ENCODE peak calls at places on chromosome 15, in five cellular contexts. One of them, this sample, is unnamed.

GRCh38 chr15:45648521-45649200 is 13.8 kb downstream of the SQOR start:
- DNase-seq in gastrocnemius medialis: peak
- DNase-seq in uterus: no peak
- DNase-seq in SJSA1: no peak
- DNase-seq in suprapubic skin: no peak
- DNase-seq in this sample: no peak

GRCh38 chr15:43440721-43441281 is 52.2 kb downstream of the TP53BP1 start:
- DNase-seq in gastrocnemius medialis: peak
- DNase-seq in uterus: peak
- DNase-seq in SJSA1: peak
- DNase-seq in suprapubic skin: no peak
- DNase-seq in this sample: peak

GRCh38 chr15:98009967-98010366 is 49.5 kb downstream of the ARRDC4 start:
- DNase-seq in gastrocnemius medialis: no peak
- DNase-seq in uterus: no peak
- DNase-seq in SJSA1: no peak
- DNase-seq in suprapubic skin: no peak
- DNase-seq in this sample: no peak

GRCh38 chr15:88396382-88396781 is 70.8 kb downstream of the MRPL46 start:
- DNase-seq in gastrocnemius medialis: no peak
- DNase-seq in uterus: no peak
- DNase-seq in SJSA1: no peak
- DNase-seq in suprapubic skin: no peak
- DNase-seq in this sample: peak

GRCh38 chr15:68404056-68404798 is 27.7 kb downstream of the ITGA11 start:
- DNase-seq in gastrocnemius medialis: no peak
- DNase-seq in uterus: peak
- DNase-seq in SJSA1: peak
- DNase-seq in suprapubic skin: peak
- DNase-seq in this sample: no peak

GRCh38 chr15:30001592-30001991 is 81.2 kb upstream of the GOLGA8J start:
- DNase-seq in gastrocnemius medialis: no peak
- DNase-seq in uterus: no peak
- DNase-seq in SJSA1: no peak
- DNase-seq in suprapubic skin: no peak
- DNase-seq in this sample: no peak

GRCh38 chr15:52121006-52121405 is 8.4 kb upstream of the BCL2L10 start:
- DNase-seq in gastrocnemius medialis: no peak
- DNase-seq in uterus: no peak
- DNase-seq in SJSA1: no peak
- DNase-seq in suprapubic skin: no peak
- DNase-seq in this sample: no peak

GRCh38 chr15:82572311-82572710 is 32.1 kb upstream of the RPS17 start:
- DNase-seq in gastrocnemius medialis: no peak
- DNase-seq in uterus: no peak
- DNase-seq in SJSA1: no peak
- DNase-seq in suprapubic skin: no peak
- DNase-seq in this sample: no peak

GRCh38 chr15:20358781-20359414 is 182.7 kb downstream of the GOLGA6L6 start:
- DNase-seq in gastrocnemius medialis: no peak
- DNase-seq in uterus: no peak
- DNase-seq in SJSA1: no peak
- DNase-seq in suprapubic skin: no peak
- DNase-seq in this sample: no peak

GRCh38 chr15:47401427-47401826 is 315.9 kb upstream of the SEMA6D start:
- DNase-seq in gastrocnemius medialis: no peak
- DNase-seq in uterus: no peak
- DNase-seq in SJSA1: no peak
- DNase-seq in suprapubic skin: no peak
- DNase-seq in this sample: no peak

GRCh38 chr15:86231864-86232801 is 152.5 kb downstream of the AGBL1 start:
- DNase-seq in gastrocnemius medialis: no peak
- DNase-seq in uterus: no peak
- DNase-seq in SJSA1: no peak
- DNase-seq in suprapubic skin: no peak
- DNase-seq in this sample: peak

GRCh38 chr15:70265466-70265978 is 167.8 kb upstream of the TLE3 start:
- DNase-seq in gastrocnemius medialis: no peak
- DNase-seq in uterus: no peak
- DNase-seq in SJSA1: no peak
- DNase-seq in suprapubic skin: no peak
- DNase-seq in this sample: no peak

GRCh38 chr15:68025860-68026424 is 28.2 kb upstream of the PIAS1 start:
- DNase-seq in gastrocnemius medialis: no peak
- DNase-seq in uterus: no peak
- DNase-seq in SJSA1: no peak
- DNase-seq in suprapubic skin: no peak
- DNase-seq in this sample: no peak

GRCh38 chr15:59232476-59232875 is 25.8 kb downstream of the LDHAL6B start:
- DNase-seq in gastrocnemius medialis: no peak
- DNase-seq in uterus: no peak
- DNase-seq in SJSA1: no peak
- DNase-seq in suprapubic skin: no peak
- DNase-seq in this sample: no peak

GRCh38 chr15:36221992-36222391 is 357.4 kb upstream of the CDIN1 start:
- DNase-seq in gastrocnemius medialis: no peak
- DNase-seq in uterus: no peak
- DNase-seq in SJSA1: no peak
- DNase-seq in suprapubic skin: no peak
- DNase-seq in this sample: no peak

GRCh38 chr15:74885461-74885860 is 4.4 kb upstream of the MPI start:
- DNase-seq in gastrocnemius medialis: no peak
- DNase-seq in uterus: no peak
- DNase-seq in SJSA1: no peak
- DNase-seq in suprapubic skin: no peak
- DNase-seq in this sample: no peak

GRCh38 chr15:58467121-58467721 is 35.4 kb downstream of the LIPC start:
- DNase-seq in gastrocnemius medialis: no peak
- DNase-seq in uterus: no peak
- DNase-seq in SJSA1: no peak
- DNase-seq in suprapubic skin: no peak
- DNase-seq in this sample: no peak

GRCh38 chr15:31024330-31024729 is 32.9 kb upstream of the MTMR10 start:
- DNase-seq in gastrocnemius medialis: no peak
- DNase-seq in uterus: no peak
- DNase-seq in SJSA1: peak
- DNase-seq in suprapubic skin: no peak
- DNase-seq in this sample: peak

GRCh38 chr15:88069561-88069960 is 187.0 kb downstream of the NTRK3 start:
- DNase-seq in gastrocnemius medialis: no peak
- DNase-seq in uterus: no peak
- DNase-seq in SJSA1: no peak
- DNase-seq in suprapubic skin: no peak
- DNase-seq in this sample: no peak

GRCh38 chr15:98655732-98656131 is 7.4 kb downstream of the IGF1R start:
- DNase-seq in gastrocnemius medialis: no peak
- DNase-seq in uterus: no peak
- DNase-seq in SJSA1: no peak
- DNase-seq in suprapubic skin: no peak
- DNase-seq in this sample: no peak

GRCh38 chr15:45377630-45378148 is 655 bp downstream of the GATM start:
- DNase-seq in gastrocnemius medialis: peak
- DNase-seq in uterus: peak
- DNase-seq in SJSA1: no peak
- DNase-seq in suprapubic skin: peak
- DNase-seq in this sample: peak

GRCh38 chr15:87816811-87817210 is 439.7 kb downstream of the NTRK3 start:
- DNase-seq in gastrocnemius medialis: no peak
- DNase-seq in uterus: no peak
- DNase-seq in SJSA1: peak
- DNase-seq in suprapubic skin: no peak
- DNase-seq in this sample: no peak

GRCh38 chr15:70121656-70122297 is 24.1 kb upstream of the TLE3 start:
- DNase-seq in gastrocnemius medialis: peak
- DNase-seq in uterus: peak
- DNase-seq in SJSA1: no peak
- DNase-seq in suprapubic skin: peak
- DNase-seq in this sample: peak

GRCh38 chr15:92668086-92668485 is 12.5 kb upstream of the FAM174B start:
- DNase-seq in gastrocnemius medialis: no peak
- DNase-seq in uterus: no peak
- DNase-seq in SJSA1: no peak
- DNase-seq in suprapubic skin: no peak
- DNase-seq in this sample: no peak

GRCh38 chr15:100295939-100296338 is 45.8 kb downstream of the ADAMTS17 start:
- DNase-seq in gastrocnemius medialis: no peak
- DNase-seq in uterus: no peak
- DNase-seq in SJSA1: no peak
- DNase-seq in suprapubic skin: no peak
- DNase-seq in this sample: no peak

GRCh38 chr15:71800835-71801745 is 9.3 kb upstream of the NR2E3 start:
- DNase-seq in gastrocnemius medialis: no peak
- DNase-seq in uterus: peak
- DNase-seq in SJSA1: no peak
- DNase-seq in suprapubic skin: peak
- DNase-seq in this sample: no peak

GRCh38 chr15:55627730-55628368 is 39.7 kb upstream of the PYGO1 start:
- DNase-seq in gastrocnemius medialis: peak
- DNase-seq in uterus: peak
- DNase-seq in SJSA1: no peak
- DNase-seq in suprapubic skin: no peak
- DNase-seq in this sample: peak

GRCh38 chr15:100464256-100464655 is 64.5 kb downstream of the CERS3 start:
- DNase-seq in gastrocnemius medialis: no peak
- DNase-seq in uterus: no peak
- DNase-seq in SJSA1: no peak
- DNase-seq in suprapubic skin: no peak
- DNase-seq in this sample: no peak

GRCh38 chr15:76840830-76841460 is 64.2 kb downstream of the SCAPER start:
- DNase-seq in gastrocnemius medialis: no peak
- DNase-seq in uterus: no peak
- DNase-seq in SJSA1: no peak
- DNase-seq in suprapubic skin: no peak
- DNase-seq in this sample: peak

GRCh38 chr15:40928975-40929729 is at the start of gene DLL4:
- DNase-seq in gastrocnemius medialis: no peak
- DNase-seq in uterus: peak
- DNase-seq in SJSA1: no peak
- DNase-seq in suprapubic skin: no peak
- DNase-seq in this sample: peak

GRCh38 chr15:99442268-99442897 is 123.4 kb upstream of the MEF2A start:
- DNase-seq in gastrocnemius medialis: no peak
- DNase-seq in uterus: peak
- DNase-seq in SJSA1: peak
- DNase-seq in suprapubic skin: no peak
- DNase-seq in this sample: no peak

GRCh38 chr15:59553879-59554735 is 57.5 kb upstream of the GCNT3 start:
- DNase-seq in gastrocnemius medialis: no peak
- DNase-seq in uterus: no peak
- DNase-seq in SJSA1: peak
- DNase-seq in suprapubic skin: no peak
- DNase-seq in this sample: peak

DNA sequence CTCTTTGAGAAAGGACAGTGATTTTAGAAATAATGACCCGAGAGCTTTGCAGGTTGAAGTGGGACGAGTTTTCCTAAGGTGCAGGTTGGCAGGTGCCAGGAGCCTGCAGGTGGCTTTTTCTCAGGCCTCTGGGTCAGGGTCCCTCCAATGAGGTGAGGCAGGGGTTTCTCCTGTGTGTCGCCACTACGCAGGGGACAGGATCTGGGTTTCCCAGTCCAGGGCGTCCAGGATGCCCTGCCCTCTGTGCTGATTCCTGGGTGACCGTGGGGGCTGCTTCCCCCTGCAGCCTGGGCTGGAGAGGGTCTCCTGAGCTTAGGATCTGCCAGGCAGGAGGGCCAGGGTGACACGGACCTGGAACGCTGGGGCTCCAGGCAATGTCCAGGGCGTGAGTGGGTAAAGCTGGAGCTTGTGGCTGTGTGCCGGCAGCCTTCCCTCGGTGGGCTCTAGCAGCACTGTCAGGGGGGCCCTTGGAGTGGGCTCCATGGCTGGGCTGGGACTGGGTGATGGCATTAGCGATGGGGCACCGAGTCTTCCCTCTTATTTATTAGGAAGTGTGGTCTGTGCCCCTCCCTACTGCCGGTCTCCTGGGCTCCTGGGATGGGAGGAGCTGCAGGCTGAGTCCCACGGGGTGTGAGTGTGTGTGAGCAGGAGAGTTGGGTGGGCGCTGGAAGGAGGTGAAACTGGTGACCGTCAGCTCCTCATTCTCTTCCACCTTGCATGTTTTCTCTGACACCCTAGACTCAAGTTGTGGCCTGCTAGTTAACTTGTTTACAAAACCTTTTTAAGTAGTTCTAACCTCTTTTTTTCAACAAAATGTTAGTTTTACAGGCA is 1.8 kb downstream of the APBA2 start:
- DNase-seq in gastrocnemius medialis: no peak
- DNase-seq in uterus: no peak
- DNase-seq in SJSA1: no peak
- DNase-seq in suprapubic skin: no peak
- DNase-seq in this sample: no peak
- H3K4me3 ChIP-seq in gastrocnemius medialis: no peak
- H3K4me3 ChIP-seq in uterus: no peak
- H3K4me3 ChIP-seq in SJSA1: no peak
- H3K4me3 ChIP-seq in suprapubic skin: no peak
- H3K4me3 ChIP-seq in this sample: no peak

DNA sequence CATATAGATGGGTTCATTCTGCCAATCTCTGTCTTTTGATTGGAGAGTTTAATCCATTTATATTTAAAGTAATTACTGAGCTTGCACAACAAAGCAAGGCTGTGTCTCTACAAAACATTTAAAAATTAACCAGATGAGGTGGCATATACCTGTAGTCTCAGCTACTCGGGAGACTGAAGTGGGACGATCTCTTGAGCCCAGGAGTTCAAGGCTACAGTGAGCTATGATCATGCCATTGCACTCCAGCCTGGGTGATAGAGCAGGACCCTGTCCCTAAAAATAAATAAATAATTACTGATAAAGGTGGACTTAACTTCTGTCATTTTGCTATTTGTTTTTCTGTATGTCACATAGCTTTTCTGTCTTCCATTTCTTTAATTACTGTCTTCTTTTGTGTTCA is 78.1 kb downstream of the PDE8A start:
- DNase-seq in gastrocnemius medialis: no peak
- DNase-seq in uterus: no peak
- DNase-seq in SJSA1: no peak
- DNase-seq in suprapubic skin: no peak
- DNase-seq in this sample: no peak
- H3K4me3 ChIP-seq in gastrocnemius medialis: no peak
- H3K4me3 ChIP-seq in uterus: no peak
- H3K4me3 ChIP-seq in SJSA1: no peak
- H3K4me3 ChIP-seq in suprapubic skin: no peak
- H3K4me3 ChIP-seq in this sample: no peak

GRCh38 chr15:94375997-94376396 is 144.6 kb downstream of the MCTP2 start:
- DNase-seq in gastrocnemius medialis: no peak
- DNase-seq in uterus: no peak
- DNase-seq in SJSA1: no peak
- DNase-seq in suprapubic skin: no peak
- DNase-seq in this sample: peak
- H3K4me3 ChIP-seq in gastrocnemius medialis: no peak
- H3K4me3 ChIP-seq in uterus: no peak
- H3K4me3 ChIP-seq in SJSA1: no peak
- H3K4me3 ChIP-seq in suprapubic skin: no peak
- H3K4me3 ChIP-seq in this sample: no peak

DNA sequence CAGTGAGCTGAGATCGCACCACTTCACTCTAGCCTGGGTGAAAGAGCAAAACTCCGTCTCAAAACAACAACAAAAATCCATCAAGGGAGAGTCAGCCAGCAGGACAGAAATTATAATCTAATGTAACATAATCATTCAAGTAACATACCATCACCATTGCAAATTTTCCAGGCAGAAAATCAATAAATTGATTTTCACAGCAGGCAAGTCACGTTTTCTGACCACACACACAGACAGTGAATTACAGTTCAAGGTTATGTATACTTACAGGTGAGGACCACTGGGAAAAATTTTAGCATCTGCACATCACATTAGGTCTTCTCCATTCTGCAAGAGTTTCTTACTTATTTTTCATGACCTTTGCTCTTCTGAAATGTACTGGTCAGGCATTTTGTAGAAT is 29.9 kb upstream of the NPAP1 start:
- DNase-seq in gastrocnemius medialis: no peak
- DNase-seq in uterus: no peak
- DNase-seq in SJSA1: no peak
- DNase-seq in suprapubic skin: no peak
- DNase-seq in this sample: no peak
- H3K4me3 ChIP-seq in gastrocnemius medialis: no peak
- H3K4me3 ChIP-seq in uterus: no peak
- H3K4me3 ChIP-seq in SJSA1: no peak
- H3K4me3 ChIP-seq in suprapubic skin: no peak
- H3K4me3 ChIP-seq in this sample: no peak